ENCODE peak calls at places on chromosome 3, in four cellular contexts. F, V, Z and J are unnamed samples.
A peak's percentile ranks its signal among the peaks of the same experiment; 100 is the strongest.

GRCh38 chr3:99866167-99866810 is 48.6 kb downstream of the CMSS1 start:
- DNase-seq in F (no peak), V (no peak), Z (no peak), J (no peak)

GRCh38 chr3:197181751-197182150 is 116.7 kb downstream of the DLG1 start:
- DNase-seq in F (no peak), V (no peak), Z (peak; percentile 58), J (peak; percentile 36)

GRCh38 chr3:130539005-130539404 is 22.0 kb downstream of the COL6A6 start:
- DNase-seq in F (peak; percentile 19), V (peak; percentile 20), Z (no peak), J (no peak)

GRCh38 chr3:169847896-169848295 is 21.8 kb downstream of the LRRC31 start:
- DNase-seq in F (no peak), V (no peak), Z (no peak), J (no peak)

GRCh38 chr3:173659972-173660371 is 262.4 kb downstream of the NLGN1 start:
- DNase-seq in F (no peak), V (no peak), Z (no peak), J (no peak)

GRCh38 chr3:178260887-178261286 is 275.3 kb upstream of the KCNMB2 start:
- DNase-seq in F (no peak), V (peak; percentile 29), Z (no peak), J (no peak)

GRCh38 chr3:109702252-109702651 is 364.9 kb upstream of the DPPA4 start:
- DNase-seq in F (no peak), V (no peak), Z (no peak), J (no peak)

GRCh38 chr3:114879059-114880031 is 267.7 kb downstream of the ZBTB20 start:
- DNase-seq in F (no peak), V (no peak), Z (no peak), J (no peak)

GRCh38 chr3:151788401-151788800 is 25.5 kb upstream of the AADAC start:
- DNase-seq in F (no peak), V (no peak), Z (no peak), J (no peak)

GRCh38 chr3:133040696-133041523 is 2.7 kb downstream of the TMEM108 start:
- DNase-seq in F (peak; percentile 67), V (peak; percentile 35), Z (peak; percentile 71), J (peak; percentile 68)

DNA sequence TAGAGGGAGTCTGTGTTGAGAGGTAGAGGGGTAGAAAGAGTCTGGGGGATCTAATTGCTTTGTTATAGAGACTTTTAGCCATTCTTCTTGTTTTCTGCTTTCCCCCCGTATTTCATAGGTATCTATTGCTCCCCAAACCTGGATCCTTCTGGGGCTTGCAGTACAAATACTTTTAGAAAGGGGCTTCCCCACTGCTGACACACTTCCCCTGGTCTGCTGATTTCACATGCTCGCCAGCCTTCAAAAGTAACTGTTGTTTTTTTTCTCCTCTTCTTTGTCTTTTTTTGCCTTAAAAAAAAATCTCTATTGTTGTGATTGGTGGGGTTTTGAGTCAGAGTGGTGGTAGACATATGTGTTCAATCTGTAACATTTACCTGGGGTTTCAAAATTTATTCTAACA is 300.6 kb upstream of the AZI2 start:
- DNase-seq in F (no peak), V (no peak), Z (no peak), J (no peak)
- TF ChIP-seq CTCF in F (no peak), V (no peak), Z (no peak), J (no peak)

GRCh38 chr3:128800241-128801187 is 74.5 kb downstream of the RAB7A start:
- DNase-seq in F (no peak), V (no peak), Z (peak; percentile 91), J (no peak)

GRCh38 chr3:128799650-128800049 is 73.7 kb downstream of the RAB7A start:
- DNase-seq in F (no peak), V (no peak), Z (no peak), J (no peak)

GRCh38 chr3:128794067-128794768 is 68.2 kb downstream of the RAB7A start:
- DNase-seq in F (no peak), V (no peak), Z (no peak), J (no peak)

DNA sequence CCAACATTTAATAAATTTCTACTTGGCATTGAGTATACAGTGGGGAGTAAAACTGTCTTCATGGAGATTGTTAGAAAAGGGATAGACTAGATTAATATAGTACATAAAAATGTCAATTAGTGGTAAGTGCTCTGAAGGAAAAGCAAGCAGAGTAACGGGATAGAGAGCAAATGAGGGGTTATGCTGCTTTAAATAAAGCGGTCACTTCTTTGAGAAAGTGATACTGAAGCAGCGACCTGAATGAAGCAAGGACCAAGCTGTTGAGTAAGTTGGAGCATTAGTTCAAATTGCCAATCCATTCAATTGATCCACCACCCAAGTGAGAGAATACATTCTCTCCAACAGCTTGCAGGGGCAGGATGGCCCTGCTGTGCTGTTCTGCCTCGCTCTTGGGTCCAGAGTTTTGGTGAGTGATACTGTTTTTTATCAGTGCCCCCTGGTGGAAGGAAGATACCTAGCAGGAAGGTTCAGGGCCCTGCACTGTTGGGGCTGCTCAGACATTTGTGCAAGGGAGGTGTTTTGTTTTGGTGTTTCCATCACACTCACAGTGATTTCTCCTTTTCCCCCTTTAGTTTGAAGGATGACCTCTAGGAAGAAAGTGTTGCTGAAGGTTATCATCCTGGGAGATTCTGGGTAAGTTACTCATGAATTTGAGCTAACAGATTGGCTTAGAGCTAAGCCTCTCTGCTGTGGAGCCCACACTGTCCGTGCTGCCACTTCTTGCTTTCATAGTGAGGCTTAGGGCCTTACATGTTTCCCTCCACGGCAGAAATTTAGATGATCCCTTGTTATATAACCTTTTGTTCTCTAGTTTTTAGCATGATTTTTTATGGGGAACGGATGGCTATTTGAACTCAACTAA is 69.0 kb downstream of the RAB7A start:
- DNase-seq in F (peak; percentile 69), V (peak; percentile 64), Z (peak; percentile 67), J (peak; percentile 61)
- TF ChIP-seq POLR2A in F (no peak), V (no peak), Z (no peak), J (no peak)

DNA sequence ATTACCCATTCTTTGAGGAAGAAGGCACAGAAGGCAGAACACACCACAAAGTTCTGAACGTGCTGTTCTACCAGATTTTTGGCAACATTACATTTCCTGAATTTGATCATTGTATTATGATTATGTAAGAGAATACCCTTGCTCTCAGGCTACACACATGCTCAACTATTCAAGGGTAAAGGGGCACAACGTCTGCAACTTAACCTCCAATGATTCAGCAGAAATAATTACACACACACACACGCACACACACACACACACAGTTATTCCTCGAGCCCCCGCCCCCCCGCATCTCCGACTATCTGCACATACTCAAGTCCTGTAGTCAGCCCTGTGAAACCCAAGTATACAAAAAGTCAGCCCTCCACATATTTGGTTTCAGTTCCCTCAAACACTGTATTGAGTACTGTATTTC is 26.8 kb downstream of the RPN1 start:
- DNase-seq in F (no peak), V (no peak), Z (peak; percentile 43), J (no peak)
- H3K27ac ChIP-seq in F (no peak overlapping the region), V (no peak overlapping the region), Z (peak overlapping the region; percentile 91), J (no peak overlapping the region)

DNA sequence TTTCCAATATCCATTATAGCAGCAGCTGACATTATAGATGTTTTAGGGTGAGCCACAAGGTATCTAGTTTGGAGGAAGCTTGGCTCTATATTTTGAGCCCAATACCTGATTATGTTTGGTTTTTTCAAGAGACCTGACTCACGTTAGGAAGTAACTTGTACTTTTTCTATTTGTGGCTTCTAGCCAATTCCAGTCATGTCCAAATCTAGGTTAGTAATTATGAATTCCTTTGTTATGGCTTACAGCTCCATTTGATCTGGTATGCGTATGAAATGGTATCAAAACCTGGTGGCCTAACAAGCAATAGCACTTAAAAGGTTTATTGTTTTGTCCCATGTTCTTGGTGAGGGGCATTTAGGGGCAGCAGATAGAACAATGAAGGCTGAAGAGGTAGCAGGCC is 115.9 kb downstream of the TOP2B start:
- DNase-seq in F (no peak), V (no peak), Z (no peak), J (no peak)
- TF ChIP-seq CTCF in F (no peak), V (no peak), Z (no peak), J (no peak)

GRCh38 chr3:111667621-111668239 is 72.6 kb upstream of the ZBED2 start:
- DNase-seq in F (no peak), V (no peak), Z (peak; percentile 22), J (peak; percentile 18)
- TF ChIP-seq POLR2A in F (no peak), V (no peak), Z (no peak), J (no peak)